ENCODE peak calls at places on chromosomes 12 and 14, in eight cellular contexts. X is AG09309, C is lower lobe of right lung, H is A549, R is fibroblast of pulmonary artery, P is pancreas, K is lower leg skin, Y is stomach. J is an unnamed sample.

GRCh38 chr12:32512379-32512778 is 113.0 kb downstream of the FGD4 start:
- DNase-seq in X (no peak), C (no peak), H (no peak), R (no peak), P (no peak), K (no peak), Y (no peak), J (no peak)

GRCh38 chr12:92085040-92085439 is 60.6 kb downstream of the BTG1 start:
- DNase-seq in X (no peak), C (no peak), H (no peak), R (no peak), P (no peak), K (no peak), Y (no peak), J (no peak)

GRCh38 chr14:64704145-64704742 is at the start of gene PLEKHG3:
- DNase-seq in X (no peak), C (peak; percentile 84), H (peak; percentile 79), R (peak; percentile 72), P (peak; percentile 90), K (peak; percentile 94), Y (peak; percentile 87), J (no peak)

GRCh38 chr14:91365552-91365951 is 52.1 kb downstream of the CCDC88C start:
- DNase-seq in X (no peak), C (no peak), H (no peak), R (no peak), P (no peak), K (no peak), Y (no peak), J (no peak)

GRCh38 chr12:122889658-122890561 is 6.0 kb downstream of the VPS37B start:
- DNase-seq in X (no peak), C (no peak), H (no peak), R (no peak), P (no peak), K (peak; percentile 75), Y (no peak), J (no peak)

GRCh38 chr14:55019968-55020554 is 6.8 kb downstream of the WDHD1 start:
- DNase-seq in X (no peak), C (no peak), H (no peak), R (peak; percentile 29), P (no peak), K (no peak), Y (no peak), J (no peak)

GRCh38 chr14:20609215-20610001 is 18.2 kb upstream of the RNASE12 start:
- DNase-seq in X (peak; percentile 62), C (peak; percentile 64), H (peak; percentile 92), R (peak; percentile 93), P (peak; percentile 56), K (peak; percentile 91), Y (peak; percentile 76), J (peak; percentile 51)

GRCh38 chr12:7289743-7290142 is 14.1 kb upstream of the ACSM4 start:
- DNase-seq in X (no peak), C (no peak), H (peak; percentile 16), R (no peak), P (no peak), K (no peak), Y (no peak), J (no peak)

GRCh38 chr12:18158774-18159557 is 69.0 kb upstream of the RERGL start:
- DNase-seq in X (no peak), C (no peak), H (peak; percentile 50), R (peak; percentile 53), P (no peak), K (no peak), Y (no peak), J (no peak)

GRCh38 chr12:9796916-9797315 is 30.4 kb upstream of the KLRF1 start:
- DNase-seq in X (no peak), C (no peak), H (no peak), R (no peak), P (no peak), K (no peak), Y (no peak), J (no peak)

GRCh38 chr14:75504411-75504810 is 17.9 kb upstream of the BATF start:
- DNase-seq in X (no peak), C (no peak), H (no peak), R (no peak), P (no peak), K (no peak), Y (no peak), J (no peak)

GRCh38 chr14:102592969-102593840 is 756 bp downstream of the RCOR1 start:
- DNase-seq in X (no peak), C (peak; percentile 72), H (peak; percentile 41), R (peak; percentile 39), P (peak; percentile 65), K (peak; percentile 89), Y (peak; percentile 50), J (no peak)

GRCh38 chr14:101602466-101602840 is 41.2 kb downstream of the DIO3 start:
- DNase-seq in X (no peak), C (no peak), H (no peak), R (no peak), P (no peak), K (no peak), Y (no peak), J (no peak)

GRCh38 chr12:17459214-17459613 is 630.8 kb downstream of the RERGL start:
- DNase-seq in X (no peak), C (no peak), H (no peak), R (no peak), P (no peak), K (no peak), Y (no peak), J (no peak)

GRCh38 chr12:130879212-130879686 is 7.4 kb downstream of the RAN start:
- DNase-seq in X (no peak), C (no peak), H (no peak), R (no peak), P (no peak), K (no peak), Y (no peak), J (no peak)

GRCh38 chr12:31236998-31237637 is 88.8 kb downstream of the SINHCAF start:
- DNase-seq in X (no peak), C (peak; percentile 40), H (no peak), R (no peak), P (no peak), K (peak; percentile 59), Y (no peak), J (no peak)

GRCh38 chr12:31234053-31234835 is 91.7 kb downstream of the SINHCAF start:
- DNase-seq in X (no peak), C (peak; percentile 41), H (no peak), R (no peak), P (no peak), K (no peak), Y (no peak), J (no peak)

GRCh38 chr12:31233061-31233730 is 92.8 kb downstream of the SINHCAF start:
- DNase-seq in X (no peak), C (no peak), H (no peak), R (no peak), P (no peak), K (no peak), Y (no peak), J (no peak)

GRCh38 chr12:31235868-31236395 is 90.0 kb downstream of the SINHCAF start:
- DNase-seq in X (no peak), C (no peak), H (no peak), R (no peak), P (no peak), K (peak; percentile 70), Y (no peak), J (no peak)

GRCh38 chr12:31234955-31235867 is 90.7 kb downstream of the SINHCAF start:
- DNase-seq in X (no peak), C (peak; percentile 44), H (peak; percentile 58), R (peak; percentile 51), P (peak; percentile 70), K (peak; percentile 82), Y (peak; percentile 56), J (no peak)
- TF ChIP-seq CTCF in X (peak; percentile 54), C (peak; percentile 63), H (peak; percentile 28), R (peak; percentile 54), P (peak; percentile 73), K (no peak), Y (no peak), J (peak; percentile 74)

DNA sequence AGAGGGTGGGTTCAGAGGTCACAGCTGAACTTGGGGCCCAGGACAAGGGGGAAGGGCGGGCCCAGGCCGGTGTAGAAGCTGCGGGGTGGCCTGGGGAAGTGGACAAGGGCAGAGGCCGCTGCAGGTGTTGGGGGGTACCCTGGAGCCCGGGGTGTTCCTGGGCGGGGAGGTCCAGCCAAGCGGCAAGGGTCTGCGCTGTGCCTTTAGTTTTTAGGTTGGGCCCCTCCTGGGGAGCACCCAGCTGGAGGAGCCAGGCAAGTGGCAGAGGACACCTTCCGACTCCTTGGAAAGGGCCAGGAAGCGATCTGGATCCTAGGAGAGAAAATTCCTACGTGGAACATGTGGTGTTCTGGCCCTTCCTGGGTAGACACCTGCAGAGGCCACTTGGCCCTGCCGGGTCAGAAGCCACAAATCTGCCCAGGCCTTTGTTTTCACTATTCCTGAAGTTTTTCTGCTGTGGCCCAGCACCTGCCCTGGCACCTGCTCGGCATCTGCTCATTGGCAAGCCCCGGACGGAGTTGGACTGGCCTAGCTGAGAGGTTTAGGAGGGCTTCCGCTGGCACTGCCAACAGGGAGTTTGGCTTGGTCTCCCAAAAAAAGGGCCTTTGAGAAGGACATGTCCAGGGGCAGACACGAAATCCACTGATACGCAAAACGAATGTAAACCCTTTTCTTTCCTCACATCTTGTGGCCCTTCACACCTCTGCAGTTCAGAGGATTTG is 61.1 kb downstream of the SMUG1 start:
- DNase-seq in X (no peak), C (no peak), H (no peak), R (no peak), P (no peak), K (no peak), Y (no peak), J (no peak)
- H3K4me3 ChIP-seq in X (peak overlapping the region; percentile 51), C (peak overlapping the region; percentile 59), H (no peak overlapping the region), R (no peak overlapping the region), P (no peak overlapping the region), K (no peak overlapping the region), Y (peak overlapping the region; percentile 79), J (no peak overlapping the region)

DNA sequence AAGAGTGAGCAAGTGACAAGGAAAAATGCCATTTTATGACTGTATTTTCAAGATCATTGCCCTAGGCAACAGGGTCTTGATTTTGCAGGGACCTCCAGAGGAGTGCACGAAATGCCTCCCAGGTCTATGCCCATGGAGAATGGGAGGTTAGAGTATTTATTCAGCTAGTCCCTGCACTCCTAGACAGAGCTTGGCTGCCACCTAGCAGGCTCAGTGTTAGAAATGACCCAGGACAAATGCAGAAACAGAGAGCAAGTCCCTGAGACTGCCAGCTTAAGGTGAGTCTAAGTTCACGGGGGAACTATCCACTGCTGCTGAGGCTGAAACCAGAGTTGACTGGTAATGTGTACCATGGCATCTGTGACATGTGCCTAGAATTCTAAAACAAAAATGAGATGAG is 506.4 kb downstream of the MED13L start:
- DNase-seq in X (no peak), C (no peak), H (peak; percentile 51), R (peak; percentile 8), P (no peak), K (no peak), Y (no peak), J (no peak)
- TF ChIP-seq CTCF in X (peak; percentile 40), C (no peak), H (peak; percentile 41), R (no peak), P (no peak), K (no peak), Y (no peak), J (no peak)

DNA sequence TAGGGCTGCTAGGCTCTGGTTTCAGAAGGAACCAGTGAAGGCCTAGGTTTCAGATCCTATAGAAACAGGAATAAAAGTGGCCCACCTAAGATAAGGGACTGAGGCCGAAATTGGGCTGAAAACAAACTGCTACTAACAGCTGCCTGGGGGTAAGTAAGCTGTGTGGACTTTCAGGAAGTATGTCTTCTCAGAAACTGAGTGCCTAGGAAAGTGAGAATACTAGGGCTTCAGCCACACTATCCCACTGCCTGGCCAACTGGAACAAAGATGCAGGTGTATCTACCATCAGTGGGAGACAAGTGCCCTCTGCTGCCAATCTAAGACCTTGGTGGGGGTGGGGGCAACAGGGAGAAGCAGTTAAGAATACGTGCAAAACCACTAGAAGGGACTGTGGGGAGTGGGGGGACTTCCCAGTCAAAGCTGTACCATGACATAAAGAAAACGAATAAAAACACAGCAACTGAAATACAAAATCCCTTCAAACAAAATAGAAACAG is 82.5 kb downstream of the MED13L start:
- DNase-seq in X (no peak), C (no peak), H (peak; percentile 14), R (no peak), P (no peak), K (no peak), Y (no peak), J (no peak)
- H3K4me3 ChIP-seq in X (no peak overlapping the region), C (no peak overlapping the region), H (no peak overlapping the region), R (no peak overlapping the region), P (no peak overlapping the region), K (no peak overlapping the region), Y (no peak overlapping the region), J (no peak overlapping the region)

J was measured in retinal pigment epithelial cell.